ENCODE peak calls at places on chromosome 16, in nine cellular contexts. V, X, P, R, L, Z, K, Y and A are unnamed samples.

GRCh38 chr16:1712791-1713261 is 6.8 kb downstream of the MAPK8IP3 start:
- DNase-seq in V (no peak), X (no peak), P (no peak), R (no peak), L (no peak), Z (no peak), K (no peak), Y (no peak), A (no peak)

GRCh38 chr16:58499615-58500328 is at the start of gene NDRG4:
- DNase-seq in V (peak), X (peak), P (peak), R (peak), L (peak), Z (peak), K (peak), Y (no peak), A (no peak)

GRCh38 chr16:15950167-15950854 is 895 bp downstream of the ABCC1 start:
- DNase-seq in V (peak), X (peak), P (peak), R (no peak), L (peak), Z (no peak), K (peak), Y (peak), A (no peak)

GRCh38 chr16:72977127-72977526 is 70.8 kb downstream of the ZFHX3 start:
- DNase-seq in V (no peak), X (no peak), P (no peak), R (no peak), L (no peak), Z (no peak), K (no peak), Y (no peak), A (no peak)

GRCh38 chr16:31480851-31481250 is 2.1 kb upstream of the SLC5A2 start:
- DNase-seq in V (peak), X (no peak), P (no peak), R (no peak), L (no peak), Z (no peak), K (no peak), Y (no peak), A (no peak)

GRCh38 chr16:48365601-48366164 is 19.5 kb downstream of the SIAH1 start:
- DNase-seq in V (peak), X (peak), P (peak), R (no peak), L (peak), Z (peak), K (peak), Y (peak), A (no peak)

GRCh38 chr16:74995986-74996385 is 2.8 kb upstream of the ZNRF1 start:
- DNase-seq in V (no peak), X (no peak), P (no peak), R (no peak), L (no peak), Z (no peak), K (no peak), Y (no peak), A (no peak)

GRCh38 chr16:81035975-81036750 is 521 bp downstream of the ATMIN start:
- DNase-seq in V (peak), X (peak), P (peak), R (no peak), L (peak), Z (peak), K (peak), Y (no peak), A (no peak)

GRCh38 chr16:27245276-27246231 is 23.0 kb downstream of the NSMCE1 start:
- DNase-seq in V (no peak), X (no peak), P (no peak), R (peak), L (no peak), Z (no peak), K (peak), Y (peak), A (peak)

GRCh38 chr16:81587626-81588160 is 143.1 kb downstream of the CMIP start:
- DNase-seq in V (no peak), X (no peak), P (no peak), R (no peak), L (no peak), Z (no peak), K (no peak), Y (no peak), A (no peak)

GRCh38 chr16:2194852-2195315 is 1.5 kb downstream of the CASKIN1 start:
- DNase-seq in V (peak), X (peak), P (no peak), R (no peak), L (peak), Z (peak), K (peak), Y (peak), A (no peak)

GRCh38 chr16:88758944-88759244 is 26.1 kb downstream of the PIEZO1 start:
- DNase-seq in V (no peak), X (no peak), P (no peak), R (no peak), L (no peak), Z (no peak), K (no peak), Y (no peak), A (no peak)

GRCh38 chr16:22124583-22125284 is 32.4 kb downstream of the VWA3A start:
- DNase-seq in V (no peak), X (no peak), P (no peak), R (no peak), L (no peak), Z (no peak), K (no peak), Y (no peak), A (no peak)

GRCh38 chr16:87654826-87655225 is 52.5 kb downstream of the JPH3 start:
- DNase-seq in V (no peak), X (no peak), P (no peak), R (no peak), L (no peak), Z (no peak), K (no peak), Y (no peak), A (no peak)

GRCh38 chr16:56087636-56088035 is 103.7 kb upstream of the GNAO1 start:
- DNase-seq in V (no peak), X (no peak), P (no peak), R (no peak), L (no peak), Z (no peak), K (no peak), Y (no peak), A (no peak)

GRCh38 chr16:72612271-72612670 is 435.7 kb downstream of the ZFHX3 start:
- DNase-seq in V (no peak), X (no peak), P (no peak), R (no peak), L (no peak), Z (no peak), K (no peak), Y (no peak), A (no peak)

GRCh38 chr16:70470927-70471341 is 16.5 kb downstream of the FCSK start:
- DNase-seq in V (no peak), X (no peak), P (peak), R (no peak), L (peak), Z (peak), K (peak), Y (no peak), A (no peak)

GRCh38 chr16:34078697-34079096 is 619.3 kb downstream of the TP53TG3F start:
- DNase-seq in V (no peak), X (peak), P (no peak), R (peak), L (no peak), Z (no peak), K (no peak), Y (no peak), A (no peak)

GRCh38 chr16:19601083-19601976 is 45.8 kb downstream of the VPS35L start:
- DNase-seq in V (peak), X (no peak), P (no peak), R (no peak), L (peak), Z (peak), K (peak), Y (no peak), A (no peak)

GRCh38 chr16:11673091-11674000 is 5.1 kb downstream of the SNN start:
- DNase-seq in V (no peak), X (no peak), P (no peak), R (no peak), L (no peak), Z (no peak), K (peak), Y (no peak), A (no peak)

GRCh38 chr16:22192261-22193133 is 13.6 kb upstream of the EEF2K start:
- DNase-seq in V (peak), X (peak), P (no peak), R (peak), L (peak), Z (peak), K (peak), Y (peak), A (peak)

GRCh38 chr16:48499822-48500440 is 110.0 kb downstream of the N4BP1 start:
- DNase-seq in V (peak), X (peak), P (no peak), R (peak), L (no peak), Z (no peak), K (no peak), Y (no peak), A (no peak)

GRCh38 chr16:3951861-3952332 is 71.4 kb upstream of the CREBBP start:
- DNase-seq in V (peak), X (no peak), P (no peak), R (no peak), L (no peak), Z (no peak), K (peak), Y (no peak), A (no peak)

GRCh38 chr16:50198802-50199410 is 45.8 kb downstream of the TENT4B start:
- DNase-seq in V (peak), X (no peak), P (no peak), R (no peak), L (no peak), Z (no peak), K (no peak), Y (no peak), A (no peak)

GRCh38 chr16:19513377-19514053 is 8.4 kb downstream of the GDE1 start:
- DNase-seq in V (no peak), X (no peak), P (no peak), R (no peak), L (no peak), Z (no peak), K (no peak), Y (no peak), A (no peak)

GRCh38 chr16:10098991-10099390 is 83.2 kb downstream of the GRIN2A start:
- DNase-seq in V (no peak), X (no peak), P (no peak), R (peak), L (no peak), Z (no peak), K (no peak), Y (no peak), A (no peak)

GRCh38 chr16:14436410-14436955 is 193.6 kb downstream of the PARN start:
- DNase-seq in V (no peak), X (no peak), P (no peak), R (no peak), L (no peak), Z (no peak), K (no peak), Y (no peak), A (no peak)

GRCh38 chr16:5776876-5777275 is 679.3 kb upstream of the EEF2KMT start:
- DNase-seq in V (no peak), X (peak), P (no peak), R (no peak), L (no peak), Z (no peak), K (no peak), Y (no peak), A (no peak)

GRCh38 chr16:81797443-81797842 is 18.4 kb downstream of the PLCG2 start:
- DNase-seq in V (no peak), X (peak), P (no peak), R (no peak), L (no peak), Z (no peak), K (no peak), Y (no peak), A (no peak)

GRCh38 chr16:3961449-3961849 is 80.9 kb upstream of the CREBBP start:
- DNase-seq in V (no peak), X (peak), P (no peak), R (no peak), L (peak), Z (no peak), K (peak), Y (no peak), A (no peak)

GRCh38 chr16:53944026-53944425 is 240.1 kb downstream of the FTO start:
- DNase-seq in V (no peak), X (peak), P (no peak), R (no peak), L (no peak), Z (no peak), K (no peak), Y (no peak), A (no peak)

GRCh38 chr16:668519-669171 is 713 bp downstream of the RHOT2 start:
- DNase-seq in V (peak), X (no peak), P (no peak), R (no peak), L (no peak), Z (no peak), K (no peak), Y (peak), A (no peak)